ENCODE peak calls at places on chromosome 19, in eight cellular contexts. B, C, G, E, F, I, V and D are unnamed samples.

GRCh38 chr19:18020212-18021067 is 12.5 kb downstream of the ARRDC2 start:
- DNase-seq in B (no peak), C (no peak), G (peak), E (no peak), F (no peak), I (peak), V (no peak), D (no peak)

GRCh38 chr19:55437410-55437809 is 5.7 kb downstream of the SHISA7 start:
- DNase-seq in B (no peak), C (no peak), G (no peak), E (no peak), F (no peak), I (no peak), V (no peak), D (no peak)

GRCh38 chr19:44476559-44477408 is 23.5 kb downstream of the ZNF180 start:
- DNase-seq in B (no peak), C (no peak), G (no peak), E (no peak), F (no peak), I (no peak), V (no peak), D (no peak)

GRCh38 chr19:58519087-58519354 is 589 bp downstream of the ZBTB45 start:
- DNase-seq in B (peak), C (peak), G (peak), E (peak), F (no peak), I (peak), V (peak), D (peak)

GRCh38 chr19:13095393-13095784 is 7.3 kb downstream of the LYL1 start:
- DNase-seq in B (no peak), C (no peak), G (no peak), E (no peak), F (no peak), I (no peak), V (no peak), D (no peak)

GRCh38 chr19:2574971-2575630 is 99.2 kb downstream of the GADD45B start:
- DNase-seq in B (no peak), C (no peak), G (peak), E (no peak), F (no peak), I (no peak), V (no peak), D (no peak)

GRCh38 chr19:13207237-13208130 is 57.3 kb downstream of the IER2 start:
- DNase-seq in B (no peak), C (no peak), G (peak), E (no peak), F (no peak), I (peak), V (no peak), D (no peak)

GRCh38 chr19:28881616-28882015 is 331.3 kb downstream of the UQCRFS1 start:
- DNase-seq in B (no peak), C (no peak), G (no peak), E (no peak), F (no peak), I (no peak), V (no peak), D (no peak)

GRCh38 chr19:2409352-2409912 is 18.0 kb downstream of the TIMM13 start:
- DNase-seq in B (no peak), C (no peak), G (no peak), E (no peak), F (no peak), I (no peak), V (no peak), D (no peak)

GRCh38 chr19:11868188-11868587 is 19.4 kb upstream of the ZNF69 start:
- DNase-seq in B (no peak), C (no peak), G (no peak), E (no peak), F (no peak), I (no peak), V (no peak), D (no peak)

GRCh38 chr19:49570138-49570856 is 10.1 kb downstream of the NOSIP start:
- DNase-seq in B (peak), C (peak), G (peak), E (peak), F (no peak), I (peak), V (peak), D (peak)

GRCh38 chr19:18948075-18948975 is 7.3 kb upstream of the HOMER3 start:
- DNase-seq in B (no peak), C (no peak), G (no peak), E (no peak), F (no peak), I (no peak), V (no peak), D (no peak)

GRCh38 chr19:16076958-16077611 is 790 bp downstream of the TPM4 start:
- DNase-seq in B (peak), C (no peak), G (no peak), E (no peak), F (no peak), I (no peak), V (peak), D (no peak)

GRCh38 chr19:24054044-24054935 is 32.7 kb upstream of the ZNF254 start:
- DNase-seq in B (no peak), C (no peak), G (no peak), E (no peak), F (no peak), I (no peak), V (peak), D (no peak)

GRCh38 chr19:54190942-54191670 is at the start of gene TSEN34:
- DNase-seq in B (peak), C (peak), G (no peak), E (peak), F (peak), I (peak), V (peak), D (peak)

GRCh38 chr19:7366701-7367420 is 18.1 kb downstream of the ARHGEF18 start:
- DNase-seq in B (peak), C (peak), G (no peak), E (no peak), F (no peak), I (peak), V (peak), D (no peak)

GRCh38 chr19:5953680-5954213 is 24.2 kb downstream of the RANBP3 start:
- DNase-seq in B (no peak), C (no peak), G (no peak), E (no peak), F (no peak), I (no peak), V (peak), D (no peak)

GRCh38 chr19:35076657-35077056 is 35.1 kb downstream of the HPN start:
- DNase-seq in B (peak), C (no peak), G (no peak), E (no peak), F (no peak), I (no peak), V (no peak), D (no peak)

GRCh38 chr19:27746691-27747380 is 1466.1 kb downstream of the UQCRFS1 start:
- DNase-seq in B (no peak), C (no peak), G (peak), E (peak), F (no peak), I (peak), V (no peak), D (no peak)

GRCh38 chr19:40571831-40572495 is 4.7 kb upstream of the SHKBP1 start:
- DNase-seq in B (no peak), C (no peak), G (no peak), E (no peak), F (no peak), I (no peak), V (no peak), D (no peak)

GRCh38 chr19:48963371-48964204 is 1.5 kb upstream of the FTL start:
- DNase-seq in B (peak), C (no peak), G (peak), E (peak), F (peak), I (peak), V (peak), D (peak)

GRCh38 chr19:32611161-32611560 is 30.2 kb downstream of the PDCD5 start:
- DNase-seq in B (peak), C (no peak), G (no peak), E (no peak), F (no peak), I (no peak), V (no peak), D (no peak)

GRCh38 chr19:54191671-54192453 is 754 bp downstream of the TSEN34 start:
- DNase-seq in B (no peak), C (no peak), G (no peak), E (no peak), F (no peak), I (no peak), V (no peak), D (no peak)

GRCh38 chr19:12956446-12957388 is at the start of gene GADD45GIP1:
- DNase-seq in B (peak), C (peak), G (peak), E (peak), F (peak), I (peak), V (peak), D (peak)

GRCh38 chr19:996051-996838 is 4.0 kb upstream of the GRIN3B start:
- DNase-seq in B (peak), C (peak), G (no peak), E (peak), F (peak), I (peak), V (peak), D (peak)

GRCh38 chr19:33251526-33252090 is 26.0 kb upstream of the SLC7A10 start:
- DNase-seq in B (no peak), C (no peak), G (no peak), E (no peak), F (no peak), I (no peak), V (no peak), D (no peak)

GRCh38 chr19:18488838-18489626 is 32.8 kb downstream of the ELL start:
- DNase-seq in B (no peak), C (peak), G (no peak), E (no peak), F (no peak), I (no peak), V (no peak), D (no peak)

GRCh38 chr19:18274303-18274775 is at the start of gene IQCN:
- DNase-seq in B (no peak), C (no peak), G (peak), E (no peak), F (no peak), I (no peak), V (peak), D (no peak)

GRCh38 chr19:317710-318508 is 26.7 kb downstream of the MIER2 start:
- DNase-seq in B (no peak), C (no peak), G (no peak), E (no peak), F (no peak), I (no peak), V (no peak), D (no peak)

GRCh38 chr19:13002970-13003540 is 7.8 kb downstream of the NFIX start:
- DNase-seq in B (no peak), C (no peak), G (no peak), E (no peak), F (no peak), I (no peak), V (no peak), D (no peak)

GRCh38 chr19:40605201-40605971 is 4.2 kb downstream of the LTBP4 start:
- DNase-seq in B (peak), C (peak), G (peak), E (peak), F (peak), I (peak), V (peak), D (peak)

GRCh38 chr19:27972291-27973040 is 1240.5 kb downstream of the UQCRFS1 start:
- DNase-seq in B (no peak), C (no peak), G (no peak), E (no peak), F (no peak), I (no peak), V (no peak), D (no peak)

GRCh38 chr19:43574424-43575155 is 737 bp downstream of the XRCC1 start:
- DNase-seq in B (no peak), C (no peak), G (no peak), E (no peak), F (no peak), I (no peak), V (no peak), D (no peak)

GRCh38 chr19:13526552-13526951 is 20.3 kb upstream of the CACNA1A start:
- DNase-seq in B (no peak), C (no peak), G (no peak), E (no peak), F (no peak), I (no peak), V (peak), D (no peak)

GRCh38 chr19:32870981-32871451 is 1.4 kb upstream of the SLC7A9 start:
- DNase-seq in B (no peak), C (no peak), G (no peak), E (no peak), F (no peak), I (no peak), V (no peak), D (no peak)

GRCh38 chr19:16386619-16387240 is 62.1 kb downstream of the KLF2 start:
- DNase-seq in B (no peak), C (peak), G (peak), E (peak), F (no peak), I (peak), V (no peak), D (peak)

GRCh38 chr19:2087621-2088100 is 8.5 kb downstream of the MOB3A start:
- DNase-seq in B (no peak), C (no peak), G (no peak), E (no peak), F (no peak), I (no peak), V (no peak), D (no peak)

GRCh38 chr19:927044-927706 is 1.3 kb downstream of the ARID3A start:
- DNase-seq in B (no peak), C (no peak), G (peak), E (no peak), F (no peak), I (peak), V (no peak), D (no peak)